ENCODE peak calls at places on chromosomes 1 and 21, in four cellular contexts. G is naive thymus-derived CD8-positive, alpha-beta T cell; V is AG04450; A is T-helper 1 cell. E is an unnamed sample.

GRCh38 chr21:43372663-43373386 is 54.1 kb downstream of the SIK1 start:
- DNase-seq in G (no peak), A (no peak), V (no peak), E (no peak)

GRCh38 chr1:150151291-150152181 is 1.8 kb downstream of the PLEKHO1 start:
- DNase-seq in A (peak), G (peak), V (no peak), E (no peak)

GRCh38 chr21:44089001-44089911 is 17.9 kb upstream of the PWP2 start:
- DNase-seq in V (no peak), A (peak), G (peak), E (no peak)

GRCh38 chr1:93447481-93448291 is at the start of gene FNBP1L:
- DNase-seq in V (no peak), A (peak), G (peak), E (peak)

GRCh38 chr1:206833741-206834140 is 31.7 kb upstream of the IL20 start:
- DNase-seq in A (no peak), G (no peak), V (no peak), E (no peak)

GRCh38 chr1:193256019-193256418 is 69.6 kb upstream of the B3GALT2 start:
- DNase-seq in A (no peak), V (no peak), G (no peak), E (no peak)

GRCh38 chr1:24003331-24003972 is 23.3 kb upstream of the SRSF10 start:
- DNase-seq in A (no peak), V (no peak), G (no peak), E (no peak)

GRCh38 chr1:212649020-212649419 is 40.5 kb downstream of the ATF3 start:
- DNase-seq in A (no peak), G (no peak), V (no peak), E (no peak)

GRCh38 chr1:13585996-13586395 is 2.4 kb downstream of the PDPN start:
- DNase-seq in A (no peak), V (no peak), G (no peak), E (peak)

GRCh38 chr1:247111259-247111635 is 7.1 kb upstream of the ZNF669 start:
- DNase-seq in A (no peak), G (no peak), V (no peak), E (no peak)

GRCh38 chr1:33343539-33343938 is 22.6 kb upstream of the A3GALT2 start:
- DNase-seq in V (no peak), G (no peak), A (no peak), E (no peak)

GRCh38 chr1:3065396-3065795 is 3.6 kb upstream of the PRDM16 start:
- DNase-seq in A (no peak), G (no peak), V (no peak), E (no peak)

GRCh38 chr1:8218351-8219092 is 99.4 kb upstream of the SLC45A1 start:
- DNase-seq in V (no peak), G (no peak), A (no peak), E (no peak)

E was measured in stromal cell of bone marrow.